ENCODE peak calls at places on chromosome 11, in four cellular contexts. L, G, B and S are unnamed samples.

GRCh38 chr11:76597533-76598425 is 72.8 kb downstream of the LRRC32 start:
- DNase-seq in L (no peak), B (no peak), G (no peak), S (no peak)

GRCh38 chr11:19116315-19116970 is 525 bp upstream of the ZDHHC13 start:
- DNase-seq in G (no peak), B (peak), L (no peak), S (no peak)

GRCh38 chr11:45079567-45079942 is 66.9 kb upstream of the PRDM11 start:
- DNase-seq in B (no peak), L (no peak), G (no peak), S (no peak)

GRCh38 chr11:44595964-44596381 is 30.5 kb downstream of the CD82 start:
- DNase-seq in L (no peak), G (no peak), B (no peak), S (no peak)

GRCh38 chr11:41836426-41836825 is 377.0 kb upstream of the LRRC4C start:
- DNase-seq in L (no peak), B (no peak), G (peak), S (no peak)

GRCh38 chr11:10385696-10386095 is 69.4 kb upstream of the AMPD3 start:
- DNase-seq in G (no peak), L (no peak), B (no peak), S (no peak)

GRCh38 chr11:46335858-46336600 is 11.2 kb upstream of the DGKZ start:
- DNase-seq in B (peak), G (peak), L (no peak), S (no peak)

GRCh38 chr11:64892838-64893193 is 14.4 kb upstream of the EHD1 start:
- DNase-seq in B (no peak), L (no peak), G (no peak), S (no peak)

GRCh38 chr11:61294717-61295595 is at the start of gene VWCE:
- DNase-seq in L (peak), B (peak), G (peak), S (peak)

GRCh38 chr11:61295596-61295926 is 445 bp upstream of the VWCE start:
- DNase-seq in B (no peak), G (no peak), L (no peak), S (no peak)

GRCh38 chr11:61293869-61294716 is 1.0 kb downstream of the VWCE start:
- DNase-seq in L (peak), G (peak), B (peak), S (peak)

DNA sequence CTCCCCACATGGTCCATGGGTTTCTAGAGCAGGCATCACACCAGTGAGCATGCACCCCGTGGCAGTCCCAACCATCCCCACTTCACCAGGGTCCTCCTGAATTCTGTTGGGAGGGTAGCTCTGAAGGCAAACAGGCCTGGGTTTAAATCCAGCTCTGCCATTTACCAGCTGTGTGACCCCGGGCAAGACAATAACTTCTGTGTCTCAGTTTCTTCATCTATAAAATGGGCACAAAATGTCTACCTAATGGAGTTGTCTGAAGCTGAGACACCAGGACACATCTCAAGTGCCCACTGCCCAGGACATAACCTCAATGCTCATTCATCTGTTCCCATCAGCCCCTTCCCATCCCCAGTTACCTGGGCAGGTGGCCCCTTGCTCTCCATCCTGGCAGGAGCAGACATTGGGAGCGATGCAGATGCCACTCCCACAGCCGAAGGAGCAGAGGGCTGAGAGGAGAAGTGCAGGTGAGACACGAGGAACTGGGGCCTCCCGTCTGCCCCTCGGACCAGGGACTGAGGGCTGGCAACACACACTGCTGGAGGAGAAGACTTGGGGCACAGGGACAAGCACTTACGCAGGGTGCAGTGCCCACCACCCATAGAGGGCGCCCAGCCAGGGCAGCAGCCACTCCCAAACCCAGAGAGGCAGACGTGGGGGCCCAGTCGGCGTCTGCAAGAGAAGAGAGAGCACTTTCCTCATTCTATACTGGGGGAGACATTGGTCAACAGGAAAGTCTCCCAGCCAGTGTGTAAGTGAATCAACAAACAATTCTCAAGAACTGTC is 4.0 kb downstream of the VWCE start:
- DNase-seq in G (no peak), B (no peak), L (no peak), S (no peak)
- TF ChIP-seq CTCF in G (peak), B (peak), L (no peak), S (no peak)

GRCh38 chr11:84894666-84895065 is 732.5 kb downstream of the DLG2 start:
- DNase-seq in L (no peak), B (no peak), G (no peak), S (no peak)

GRCh38 chr11:84902445-84902844 is 724.7 kb downstream of the DLG2 start:
- DNase-seq in B (no peak), G (no peak), L (no peak), S (no peak)

GRCh38 chr11:84901986-84902385 is 725.2 kb downstream of the DLG2 start:
- DNase-seq in L (no peak), B (no peak), G (no peak), S (no peak)

GRCh38 chr11:84899134-84899533 is 728.0 kb downstream of the DLG2 start:
- DNase-seq in L (no peak), G (no peak), B (no peak), S (no peak)

GRCh38 chr11:84899740-84900139 is 727.4 kb downstream of the DLG2 start:
- DNase-seq in B (peak), G (peak), L (no peak), S (no peak)
- TF ChIP-seq CTCF in B (peak), G (peak), L (peak), S (peak)

DNA sequence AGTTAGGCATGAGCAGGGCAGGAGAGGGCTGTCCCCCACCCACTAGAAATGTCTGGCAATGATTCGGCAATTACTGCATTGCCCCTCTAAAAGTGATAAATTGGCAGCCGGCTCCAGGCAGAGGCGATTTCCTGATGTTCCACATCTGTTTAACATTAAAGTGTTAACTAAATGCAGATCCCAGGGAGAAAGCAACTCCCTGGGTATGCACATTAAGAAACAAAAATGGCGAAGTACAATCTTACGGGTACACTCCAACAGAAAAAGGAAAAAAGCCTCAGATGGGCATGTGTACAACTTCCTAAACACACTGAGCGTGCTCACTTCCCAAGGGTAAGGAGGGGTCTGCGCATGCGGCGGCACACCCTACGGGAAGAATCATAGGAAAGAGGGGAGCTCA is 314.4 kb downstream of the CASP12 start:
- DNase-seq in B (no peak), G (no peak), L (no peak), S (no peak)
- TF ChIP-seq CTCF in B (no peak), G (no peak), L (no peak), S (no peak)

GRCh38 chr11:60657880-60658279 is 41.5 kb upstream of the MS4A8 start:
- DNase-seq in B (peak), L (no peak), G (no peak), S (no peak)
- TF ChIP-seq CTCF in B (peak), L (no peak), G (no peak), S (no peak)

GRCh38 chr11:73902303-73902702 is 25.5 kb downstream of the PAAF1 start:
- DNase-seq in L (no peak), B (no peak), G (no peak), S (no peak)

GRCh38 chr11:73912045-73912444 is 35.2 kb downstream of the PAAF1 start:
- DNase-seq in G (no peak), B (no peak), L (no peak), S (no peak)

GRCh38 chr11:73907191-73907590 is 30.4 kb downstream of the PAAF1 start:
- DNase-seq in G (peak), B (no peak), L (no peak), S (no peak)
- TF ChIP-seq CTCF in G (peak), B (no peak), L (no peak), S (no peak)

GRCh38 chr11:59898652-59899051 is 20.1 kb downstream of the OOSP3 start:
- DNase-seq in G (peak), L (no peak), B (no peak), S (no peak)

GRCh38 chr11:59901306-59901705 is 22.7 kb downstream of the OOSP3 start:
- DNase-seq in B (no peak), L (peak), G (peak), S (no peak)

GRCh38 chr11:59898046-59898445 is 19.5 kb downstream of the OOSP3 start:
- DNase-seq in G (no peak), B (no peak), L (no peak), S (no peak)

GRCh38 chr11:59894616-59895015 is 16.0 kb downstream of the OOSP3 start:
- DNase-seq in B (no peak), L (no peak), G (no peak), S (no peak)

GRCh38 chr11:59899532-59899931 is 20.9 kb downstream of the OOSP3 start:
- DNase-seq in B (no peak), L (no peak), G (no peak), S (no peak)
- TF ChIP-seq CTCF in B (no peak), L (no peak), G (no peak), S (no peak)